ENCODE peak calls at places on chromosomes 5 and 9, in eight cellular contexts. E is lower lobe of right lung; K is PC-3; P is body of pancreas; M is astrocyte of the cerebellum; L is pancreas; F is cardiac fibroblast; V is CD8-positive, alpha-beta T cell. S is an unnamed sample.

GRCh38 chr5:140791111-140791510 is 3.5 kb upstream of the PCDHA2 start:
- DNase-seq in E (no peak), K (no peak), P (no peak), M (no peak), L (no peak), F (no peak), V (no peak), S (no peak)

GRCh38 chr5:129243058-129243457 is 148.5 kb downstream of the ISOC1 start:
- DNase-seq in E (no peak), K (no peak), P (no peak), M (no peak), L (no peak), F (peak), V (no peak), S (no peak)

GRCh38 chr9:38421498-38422211 is 2.6 kb downstream of the IGFBPL1 start:
- DNase-seq in E (no peak), K (no peak), P (no peak), M (no peak), L (no peak), F (no peak), V (no peak), S (no peak)

GRCh38 chr9:111599092-111599947 is at the start of gene PTGR1:
- DNase-seq in E (peak), K (peak), P (peak), M (peak), L (peak), F (peak), V (no peak), S (peak)

GRCh38 chr5:120576588-120576987 is 112.5 kb downstream of the PRR16 start:
- DNase-seq in E (no peak), K (no peak), P (no peak), M (no peak), L (no peak), F (no peak), V (no peak), S (no peak)

GRCh38 chr9:130948266-130948665 is 9.2 kb upstream of the FIBCD1 start:
- DNase-seq in E (no peak), K (no peak), P (no peak), M (no peak), L (no peak), F (no peak), V (no peak), S (no peak)

GRCh38 chr9:130444565-130445221 is at the start of gene ASS1:
- DNase-seq in E (peak), K (peak), P (peak), M (no peak), L (peak), F (peak), V (peak), S (no peak)

GRCh38 chr5:156846914-156847313 is 3.2 kb upstream of the PPP1R2B start:
- DNase-seq in E (no peak), K (no peak), P (no peak), M (no peak), L (no peak), F (no peak), V (no peak), S (no peak)

GRCh38 chr5:143506881-143507552 is 103.5 kb upstream of the NR3C1 start:
- DNase-seq in E (no peak), K (peak), P (peak), M (peak), L (peak), F (peak), V (no peak), S (peak)

GRCh38 chr5:96517294-96517693 is 84.2 kb upstream of the PCSK1 start:
- DNase-seq in E (no peak), K (no peak), P (no peak), M (no peak), L (no peak), F (peak), V (no peak), S (no peak)

GRCh38 chr5:3596261-3596825 is 711 bp downstream of the IRX1 start:
- DNase-seq in E (no peak), K (no peak), P (no peak), M (no peak), L (no peak), F (no peak), V (no peak), S (no peak)
- H3K4me3 ChIP-seq in E (peak), K (no peak), P (no peak), M (peak), L (no peak), F (no peak), V (no peak), S (no peak)

DNA sequence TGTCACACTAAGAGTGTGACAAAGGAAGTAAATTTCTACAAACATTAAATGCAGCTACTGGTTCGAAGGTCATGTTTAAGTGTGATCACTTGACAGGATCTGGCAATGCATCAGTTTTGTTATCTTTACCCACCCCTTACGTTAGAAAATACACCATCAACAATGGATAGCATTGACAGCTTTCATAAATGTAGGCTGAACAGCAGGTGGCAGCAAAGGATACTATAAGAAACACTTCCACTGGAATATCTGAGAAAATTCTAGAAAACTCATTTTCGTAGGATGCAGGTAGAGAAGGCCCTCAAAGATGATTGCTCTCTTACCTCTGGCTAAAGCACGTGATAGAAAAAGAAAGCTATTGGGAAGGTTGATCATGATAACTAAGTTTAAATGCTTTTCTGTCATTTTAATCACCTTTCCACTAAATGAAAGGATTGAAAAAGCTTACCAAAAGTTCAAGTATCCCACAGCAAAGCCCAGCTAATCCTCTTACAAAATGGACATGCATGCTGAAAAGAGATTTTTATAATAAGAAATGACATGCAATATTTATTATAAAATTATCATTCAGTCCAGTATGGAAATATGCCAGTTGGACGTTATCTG is 292.5 kb downstream of the PARP8 start:
- DNase-seq in E (no peak), K (peak), P (peak), M (peak), L (peak), F (peak), V (no peak), S (no peak)
- TF ChIP-seq CTCF in E (peak), K (peak), P (peak), M (peak), L (peak), F (peak), V (no peak), S (peak)

GRCh38 chr5:15304914-15305834 is 194.8 kb upstream of the FBXL7 start:
- DNase-seq in E (no peak), K (no peak), P (no peak), M (no peak), L (no peak), F (no peak), V (no peak), S (no peak)

GRCh38 chr5:15304066-15304731 is 195.8 kb upstream of the FBXL7 start:
- DNase-seq in E (no peak), K (no peak), P (no peak), M (no peak), L (no peak), F (no peak), V (no peak), S (no peak)

DNA sequence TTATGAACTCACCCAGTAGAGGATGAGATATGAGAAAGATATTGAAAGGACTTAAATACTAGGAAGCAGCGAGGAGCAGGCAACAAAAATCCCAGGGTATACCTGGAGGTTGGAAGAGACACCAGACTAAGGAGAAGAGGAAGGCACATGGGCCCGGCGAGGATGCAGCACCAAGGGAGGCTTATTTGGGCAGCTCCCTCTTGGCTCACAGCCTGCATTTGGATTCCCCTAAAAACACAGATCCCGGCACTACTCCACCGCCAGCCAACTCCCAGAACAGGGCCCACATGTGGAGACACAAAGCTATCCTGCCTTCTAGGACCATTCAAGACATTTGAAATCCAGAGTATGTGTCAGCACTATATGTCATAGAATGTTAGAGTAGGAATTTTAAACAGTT is 199.8 kb upstream of the FBXL7 start:
- DNase-seq in E (no peak), K (no peak), P (no peak), M (no peak), L (no peak), F (no peak), V (no peak), S (no peak)
- H3K4me3 ChIP-seq in E (no peak), K (no peak), P (no peak), M (no peak), L (no peak), F (no peak), V (no peak), S (no peak)

DNA sequence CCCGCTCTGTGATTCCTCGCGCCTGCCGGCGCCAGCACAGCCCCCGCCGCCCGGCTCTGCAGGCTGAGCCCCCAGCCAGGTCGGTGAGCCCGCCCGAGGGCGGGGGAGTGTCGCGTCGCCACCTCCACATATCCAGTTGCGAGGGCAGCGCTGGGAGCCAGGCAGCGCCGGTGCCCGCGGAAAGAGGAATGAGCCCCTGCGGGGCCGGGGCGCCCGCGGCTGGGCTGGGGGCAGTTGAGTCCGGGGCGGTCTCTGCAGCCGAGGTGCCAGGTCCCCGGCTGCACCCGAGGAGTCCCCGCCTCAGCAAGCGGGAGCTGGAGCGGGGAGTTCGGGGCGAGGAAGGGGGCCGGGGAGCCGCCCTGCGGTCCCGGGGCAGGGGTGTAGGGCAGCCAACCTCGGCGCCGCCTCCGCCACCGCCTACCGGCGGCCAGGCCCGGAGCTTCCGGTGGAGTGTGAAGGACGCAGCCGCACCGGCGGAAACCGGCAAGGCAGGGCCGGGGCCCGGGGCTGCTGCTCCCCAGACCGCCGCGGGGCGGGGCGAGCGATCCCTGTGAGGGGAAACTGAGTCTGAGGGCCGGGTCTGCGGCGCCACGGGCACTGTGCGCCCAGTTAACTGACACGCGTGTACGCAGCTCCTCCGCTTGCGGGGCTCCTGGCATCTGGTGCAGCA is 2.3 kb upstream of the TRAF1 start:
- DNase-seq in E (peak), K (no peak), P (peak), M (no peak), L (peak), F (peak), V (peak), S (no peak)
- TF ChIP-seq CTCF in E (peak), K (no peak), P (no peak), M (no peak), L (no peak), F (no peak), V (no peak), S (no peak)

GRCh38 chr9:136364942-136365774 is 1.6 kb upstream of the DNLZ start:
- DNase-seq in E (no peak), K (no peak), P (no peak), M (no peak), L (no peak), F (no peak), V (no peak), S (no peak)

GRCh38 chr9:136363606-136364368 is at the start of gene DNLZ:
- DNase-seq in E (peak), K (peak), P (peak), M (peak), L (peak), F (peak), V (peak), S (no peak)

GRCh38 chr9:136363106-136363605 is 388 bp downstream of the DNLZ start:
- DNase-seq in E (peak), K (peak), P (peak), M (peak), L (peak), F (peak), V (peak), S (peak)

GRCh38 chr9:136365775-136366223 is 2.3 kb upstream of the DNLZ start:
- DNase-seq in E (peak), K (no peak), P (no peak), M (no peak), L (no peak), F (no peak), V (no peak), S (no peak)

DNA sequence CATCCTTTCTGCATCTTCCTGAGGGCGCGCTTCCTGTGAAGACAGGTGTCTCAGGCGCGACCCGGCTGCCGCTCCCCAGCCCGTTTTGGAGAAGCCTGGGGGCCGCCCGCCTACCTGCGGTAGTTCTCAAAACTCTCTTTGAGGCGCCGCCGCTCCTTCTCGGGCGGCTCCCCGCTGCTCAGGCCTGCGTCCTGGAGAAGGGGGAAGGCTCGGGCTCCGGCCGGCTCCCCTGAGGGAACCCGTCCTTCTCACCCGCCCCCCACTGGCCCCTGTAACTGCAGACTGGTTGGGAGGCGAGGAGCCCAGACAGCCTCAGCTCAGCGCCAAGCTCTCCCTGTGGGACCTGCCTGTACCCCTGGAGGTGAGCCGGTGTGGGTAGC is 815 bp upstream of the DNLZ start:
- DNase-seq in E (no peak), K (no peak), P (no peak), M (no peak), L (no peak), F (no peak), V (no peak), S (no peak)
- H3K4me3 ChIP-seq in E (peak), K (no peak), P (no peak), M (no peak), L (no peak), F (no peak), V (no peak), S (no peak)

GRCh38 chr9:16811987-16812685 is 58.3 kb downstream of the BNC2 start:
- DNase-seq in E (no peak), K (no peak), P (no peak), M (no peak), L (no peak), F (no peak), V (no peak), S (no peak)

GRCh38 chr9:16806674-16807073 is 63.8 kb downstream of the BNC2 start:
- DNase-seq in E (no peak), K (no peak), P (no peak), M (no peak), L (no peak), F (no peak), V (no peak), S (no peak)

GRCh38 chr9:16815042-16815441 is 55.4 kb downstream of the BNC2 start:
- DNase-seq in E (no peak), K (no peak), P (no peak), M (no peak), L (no peak), F (no peak), V (no peak), S (no peak)

GRCh38 chr9:16813838-16814237 is 56.6 kb downstream of the BNC2 start:
- DNase-seq in E (no peak), K (no peak), P (no peak), M (no peak), L (no peak), F (no peak), V (no peak), S (no peak)

DNA sequence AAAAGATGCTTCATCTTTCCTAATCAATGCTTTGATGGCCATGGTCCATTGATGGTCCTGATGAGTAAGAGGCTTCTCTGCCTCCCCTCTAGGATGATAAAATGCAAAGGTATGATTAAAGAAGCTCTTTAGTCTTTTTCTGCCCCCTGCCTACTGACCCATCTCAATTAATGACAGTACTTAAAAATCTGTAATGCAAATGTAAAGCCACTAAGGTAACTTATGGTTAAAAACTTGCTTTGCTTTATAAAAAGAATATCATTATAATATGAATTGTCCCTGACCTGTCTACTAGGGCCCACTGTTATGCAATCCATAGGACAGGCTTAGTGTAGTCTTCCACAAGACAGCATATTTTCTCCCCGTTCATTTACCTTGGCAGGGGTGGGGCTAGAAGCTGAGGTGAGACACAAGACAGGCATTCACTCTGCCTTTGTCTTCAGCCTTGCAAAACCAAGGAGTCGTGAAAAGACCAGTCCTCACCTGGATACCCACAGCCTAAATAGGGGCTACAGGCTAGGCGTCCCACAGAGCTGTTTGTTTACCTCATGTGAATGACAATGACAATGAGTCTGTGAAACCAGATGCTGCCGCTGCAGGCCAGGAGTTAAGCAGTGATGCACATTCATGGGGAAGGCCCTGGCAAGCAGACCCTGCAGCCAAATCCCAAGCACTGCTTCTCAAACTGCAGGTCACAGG is 60.4 kb downstream of the BNC2 start:
- DNase-seq in E (no peak), K (peak), P (no peak), M (no peak), L (no peak), F (no peak), V (no peak), S (no peak)
- TF ChIP-seq CTCF in E (no peak), K (no peak), P (no peak), M (no peak), L (no peak), F (no peak), V (no peak), S (no peak)

GRCh38 chr5:72232838-72233237 is 87.2 kb downstream of the MRPS27 start:
- DNase-seq in E (no peak), K (no peak), P (no peak), M (no peak), L (no peak), F (no peak), V (no peak), S (no peak)
- H3K4me3 ChIP-seq in E (no peak), K (no peak), P (no peak), M (no peak), L (no peak), F (no peak), V (no peak), S (no peak)

GRCh38 chr5:115541586-115541985 is 3.0 kb downstream of the FEM1C start:
- DNase-seq in E (no peak), K (peak), P (no peak), M (no peak), L (no peak), F (peak), V (no peak), S (no peak)
- TF ChIP-seq CTCF in E (no peak), K (no peak), P (no peak), M (no peak), L (no peak), F (no peak), V (no peak), S (no peak)

DNA sequence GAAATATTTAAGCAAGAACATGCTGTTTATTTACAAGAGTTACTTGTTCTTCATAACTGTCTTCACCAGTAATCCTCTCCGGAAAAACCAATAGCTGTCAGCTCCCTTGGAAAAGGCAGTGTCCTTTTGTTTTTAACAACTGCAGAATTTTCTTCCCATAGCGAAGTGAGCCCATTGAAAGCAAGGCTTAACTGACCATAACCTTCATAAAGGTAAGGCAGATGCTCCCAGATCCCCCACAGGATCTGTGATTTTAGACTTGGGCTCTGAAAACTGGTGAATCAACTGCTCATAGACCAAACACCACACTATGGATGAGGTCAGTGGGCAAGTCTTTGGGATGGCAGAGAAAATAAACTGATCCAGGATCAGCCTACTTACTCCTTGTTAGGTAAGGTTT is 155.0 kb downstream of the GLIS3 start:
- DNase-seq in E (no peak), K (no peak), P (no peak), M (no peak), L (no peak), F (no peak), V (no peak), S (no peak)
- H3K4me3 ChIP-seq in E (no peak), K (peak), P (no peak), M (no peak), L (no peak), F (peak), V (no peak), S (peak)